ENCODE peak calls at places on chromosomes 1 and 21, in nine cellular contexts. Q, W, F, H, L, I, G, S and V are unnamed samples.

GRCh38 chr1:164071288-164071687 is 487.7 kb upstream of the PBX1 start:
- DNase-seq in Q (no peak), W (no peak), F (no peak), H (no peak), L (no peak), I (no peak), G (no peak), S (no peak), V (no peak)

GRCh38 chr1:243792401-243792800 is 57.6 kb downstream of the AKT3 start:
- DNase-seq in Q (no peak), W (no peak), F (no peak), H (no peak), L (no peak), I (no peak), G (no peak), S (no peak), V (no peak)

GRCh38 chr1:228875741-228876140 is 140.5 kb downstream of the RHOU start:
- DNase-seq in Q (no peak), W (no peak), F (no peak), H (no peak), L (no peak), I (no peak), G (no peak), S (no peak), V (no peak)

GRCh38 chr1:50329332-50329932 is 93.8 kb downstream of the DMRTA2 start:
- DNase-seq in Q (no peak), W (peak), F (no peak), H (no peak), L (no peak), I (no peak), G (no peak), S (no peak), V (no peak)

GRCh38 chr1:29590583-29591555 is 354.5 kb downstream of the PTPRU start:
- DNase-seq in Q (no peak), W (no peak), F (no peak), H (no peak), L (peak), I (no peak), G (no peak), S (no peak), V (no peak)

GRCh38 chr1:20829531-20829930 is 42.4 kb upstream of the HP1BP3 start:
- DNase-seq in Q (no peak), W (no peak), F (no peak), H (no peak), L (no peak), I (no peak), G (no peak), S (no peak), V (no peak)

GRCh38 chr1:37473431-37474050 is 839 bp upstream of the ZC3H12A start:
- DNase-seq in Q (no peak), W (no peak), F (no peak), H (peak), L (no peak), I (peak), G (no peak), S (no peak), V (no peak)

GRCh38 chr1:233679030-233679429 is 65.1 kb downstream of the KCNK1 start:
- DNase-seq in Q (no peak), W (no peak), F (no peak), H (no peak), L (no peak), I (no peak), G (no peak), S (no peak), V (no peak)

GRCh38 chr1:206001476-206001888 is 1.7 kb downstream of the RAB7B start:
- DNase-seq in Q (no peak), W (no peak), F (no peak), H (peak), L (no peak), I (peak), G (peak), S (no peak), V (no peak)

GRCh38 chr1:65412256-65412983 is 8.0 kb upstream of the LEPR start:
- DNase-seq in Q (no peak), W (no peak), F (no peak), H (no peak), L (no peak), I (no peak), G (no peak), S (no peak), V (no peak)

GRCh38 chr1:232767381-232768074 is 37.7 kb upstream of the MAP10 start:
- DNase-seq in Q (no peak), W (peak), F (no peak), H (peak), L (no peak), I (peak), G (no peak), S (no peak), V (no peak)

GRCh38 chr1:211068976-211069375 is 65.0 kb downstream of the KCNH1 start:
- DNase-seq in Q (no peak), W (no peak), F (no peak), H (no peak), L (no peak), I (no peak), G (no peak), S (no peak), V (no peak)

GRCh38 chr1:91871994-91872393 is 14.0 kb downstream of the TGFBR3 start:
- DNase-seq in Q (no peak), W (no peak), F (no peak), H (no peak), L (no peak), I (no peak), G (no peak), S (no peak), V (no peak)

GRCh38 chr1:96581786-96582185 is 139.8 kb upstream of the PTBP2 start:
- DNase-seq in Q (no peak), W (no peak), F (no peak), H (no peak), L (no peak), I (no peak), G (no peak), S (no peak), V (no peak)

GRCh38 chr1:81693316-81693715 is 107.4 kb upstream of the ADGRL2 start:
- DNase-seq in Q (no peak), W (no peak), F (no peak), H (no peak), L (no peak), I (no peak), G (no peak), S (no peak), V (no peak)

GRCh38 chr1:15945832-15946448 is 30.0 kb downstream of the ZBTB17 start:
- DNase-seq in Q (no peak), W (no peak), F (no peak), H (no peak), L (no peak), I (no peak), G (no peak), S (no peak), V (no peak)

GRCh38 chr1:65422241-65423203 is 2.1 kb downstream of the LEPR start:
- DNase-seq in Q (no peak), W (no peak), F (no peak), H (no peak), L (no peak), I (peak), G (no peak), S (no peak), V (no peak)

GRCh38 chr21:46191257-46191685 is 7.0 kb upstream of the SPATC1L start:
- DNase-seq in Q (no peak), W (no peak), F (no peak), H (peak), L (peak), I (peak), G (no peak), S (no peak), V (no peak)

GRCh38 chr1:154534263-154534844 is 24.1 kb downstream of the UBE2Q1 start:
- DNase-seq in Q (no peak), W (peak), F (no peak), H (no peak), L (no peak), I (no peak), G (no peak), S (no peak), V (no peak)

GRCh38 chr1:228148196-228148861 is 1.4 kb upstream of the GJC2 start:
- DNase-seq in Q (peak), W (no peak), F (no peak), H (no peak), L (no peak), I (no peak), G (no peak), S (no peak), V (no peak)

GRCh38 chr21:32184485-32184884 is 94.4 kb downstream of the MIS18A start:
- DNase-seq in Q (no peak), W (no peak), F (no peak), H (no peak), L (no peak), I (no peak), G (no peak), S (no peak), V (no peak)

GRCh38 chr1:154741327-154741726 is 128.8 kb downstream of the KCNN3 start:
- DNase-seq in Q (no peak), W (no peak), F (no peak), H (no peak), L (no peak), I (no peak), G (no peak), S (no peak), V (no peak)

GRCh38 chr1:41109316-41110263 is 88.1 kb upstream of the SLFNL1 start:
- DNase-seq in Q (no peak), W (peak), F (no peak), H (peak), L (no peak), I (peak), G (no peak), S (no peak), V (no peak)

GRCh38 chr1:116981521-116982037 is 20.0 kb upstream of the CD101 start:
- DNase-seq in Q (no peak), W (no peak), F (no peak), H (no peak), L (no peak), I (no peak), G (no peak), S (no peak), V (no peak)

GRCh38 chr1:63261736-63262142 is 60.6 kb upstream of the FOXD3 start:
- DNase-seq in Q (no peak), W (no peak), F (no peak), H (no peak), L (no peak), I (peak), G (no peak), S (no peak), V (no peak)

GRCh38 chr1:156289857-156290256 is 5.6 kb downstream of the GLMP start:
- DNase-seq in Q (no peak), W (no peak), F (no peak), H (no peak), L (no peak), I (no peak), G (no peak), S (no peak), V (no peak)

GRCh38 chr21:39313042-39313456 is 383 bp downstream of the BRWD1 start:
- DNase-seq in Q (no peak), W (peak), F (peak), H (no peak), L (peak), I (no peak), G (no peak), S (no peak), V (no peak)

GRCh38 chr1:5481889-5482288 is 510.3 kb downstream of the NPHP4 start:
- DNase-seq in Q (no peak), W (no peak), F (no peak), H (no peak), L (no peak), I (no peak), G (peak), S (peak), V (peak)

GRCh38 chr1:88169144-88169543 is 514.9 kb upstream of the PKN2 start:
- DNase-seq in Q (no peak), W (no peak), F (no peak), H (no peak), L (no peak), I (no peak), G (no peak), S (no peak), V (no peak)

GRCh38 chr21:33668180-33668579 is 25.9 kb downstream of the ITSN1 start:
- DNase-seq in Q (no peak), W (no peak), F (no peak), H (no peak), L (no peak), I (no peak), G (no peak), S (no peak), V (no peak)